ENCODE peak calls at places on chromosomes 6 and 20, in eight cellular contexts. Q is right atrium auricular region, P is lung, V is cardiac muscle cell, S is fibroblast of lung, J is heart left ventricle, H is thoracic aorta, M is tibial nerve. G is an unnamed sample.

GRCh38 chr20:25863536-25864325 is 167.1 kb upstream of the ZNF337 start:
- DNase-seq in M (no peak), Q (peak; percentile 57), S (no peak), V (peak; percentile 26), J (no peak), H (no peak), P (no peak), G (peak; percentile 13)

GRCh38 chr6:148959511-148959910 is 212.7 kb downstream of the UST start:
- DNase-seq in Q (no peak), V (no peak), M (no peak), H (no peak), S (no peak), P (no peak), J (no peak), G (no peak)

GRCh38 chr6:18742406-18742805 is 355.3 kb downstream of the RNF144B start:
- DNase-seq in H (no peak), P (no peak), S (peak; percentile 60), Q (no peak), V (peak; percentile 13), J (no peak), M (no peak), G (peak; percentile 49)

GRCh38 chr6:3843379-3844096 is 5.6 kb upstream of the FAM50B start:
- DNase-seq in J (no peak), H (no peak), V (no peak), P (no peak), S (peak; percentile 66), M (no peak), Q (no peak), G (no peak)

GRCh38 chr6:132401120-132401940 is at the start of gene MOXD1:
- DNase-seq in M (no peak), Q (no peak), P (no peak), H (no peak), J (peak; percentile 35), S (peak; percentile 58), V (peak; percentile 68), G (peak; percentile 41)

GRCh38 chr20:59017493-59018231 is 1.6 kb upstream of the TUBB1 start:
- DNase-seq in S (no peak), M (no peak), Q (no peak), H (no peak), P (peak; percentile 22), J (no peak), V (no peak), G (no peak)

GRCh38 chr6:128370072-128370471 is 150.3 kb downstream of the PTPRK start:
- DNase-seq in V (peak; percentile 52), P (no peak), H (no peak), J (no peak), Q (no peak), M (no peak), S (peak; percentile 80), G (peak; percentile 70)

GRCh38 chr6:127403636-127404035 is 55.6 kb downstream of the KIAA0408 start:
- DNase-seq in J (no peak), M (no peak), P (no peak), V (no peak), S (no peak), H (no peak), Q (no peak), G (no peak)

GRCh38 chr6:156280131-156280530 is 497.0 kb upstream of the ARID1B start:
- DNase-seq in V (no peak), Q (no peak), P (no peak), J (no peak), M (no peak), H (no peak), S (no peak), G (no peak)

GRCh38 chr6:1208876-1209275 is 103.0 kb upstream of the FOXQ1 start:
- DNase-seq in V (no peak), J (no peak), H (no peak), M (no peak), P (no peak), Q (no peak), S (no peak), G (peak; percentile 36)

GRCh38 chr20:44171775-44172571 is 15.0 kb downstream of the JPH2 start:
- DNase-seq in M (no peak), Q (no peak), V (no peak), P (no peak), J (no peak), H (no peak), S (no peak), G (no peak)

GRCh38 chr6:55397986-55398385 is 70.7 kb downstream of the GFRAL start:
- DNase-seq in M (no peak), S (no peak), Q (no peak), V (peak; percentile 50), H (no peak), P (no peak), J (no peak), G (peak; percentile 91)

GRCh38 chr20:37534401-37535157 is 6.9 kb upstream of the BLCAP start:
- DNase-seq in S (peak; percentile 62), H (no peak), V (peak; percentile 86), J (no peak), P (peak; percentile 65), M (no peak), Q (peak; percentile 66), G (peak; percentile 93)

GRCh38 chr6:51203504-51203903 is 384.8 kb downstream of the TFAP2B start:
- DNase-seq in J (no peak), P (no peak), M (no peak), Q (no peak), S (no peak), H (no peak), V (no peak), G (no peak)

GRCh38 chr20:62640870-62641748 is 1.2 kb upstream of the SLCO4A1 start:
- DNase-seq in S (no peak), Q (no peak), V (no peak), H (no peak), M (no peak), J (no peak), P (no peak), G (no peak)
- H3K4me3 ChIP-seq in S (no peak overlapping the region), Q (no peak overlapping the region), V (no peak overlapping the region), H (peak overlapping the region; percentile 73), M (peak overlapping the region; percentile 61), J (no peak overlapping the region), P (no peak overlapping the region), G (no peak overlapping the region)

DNA sequence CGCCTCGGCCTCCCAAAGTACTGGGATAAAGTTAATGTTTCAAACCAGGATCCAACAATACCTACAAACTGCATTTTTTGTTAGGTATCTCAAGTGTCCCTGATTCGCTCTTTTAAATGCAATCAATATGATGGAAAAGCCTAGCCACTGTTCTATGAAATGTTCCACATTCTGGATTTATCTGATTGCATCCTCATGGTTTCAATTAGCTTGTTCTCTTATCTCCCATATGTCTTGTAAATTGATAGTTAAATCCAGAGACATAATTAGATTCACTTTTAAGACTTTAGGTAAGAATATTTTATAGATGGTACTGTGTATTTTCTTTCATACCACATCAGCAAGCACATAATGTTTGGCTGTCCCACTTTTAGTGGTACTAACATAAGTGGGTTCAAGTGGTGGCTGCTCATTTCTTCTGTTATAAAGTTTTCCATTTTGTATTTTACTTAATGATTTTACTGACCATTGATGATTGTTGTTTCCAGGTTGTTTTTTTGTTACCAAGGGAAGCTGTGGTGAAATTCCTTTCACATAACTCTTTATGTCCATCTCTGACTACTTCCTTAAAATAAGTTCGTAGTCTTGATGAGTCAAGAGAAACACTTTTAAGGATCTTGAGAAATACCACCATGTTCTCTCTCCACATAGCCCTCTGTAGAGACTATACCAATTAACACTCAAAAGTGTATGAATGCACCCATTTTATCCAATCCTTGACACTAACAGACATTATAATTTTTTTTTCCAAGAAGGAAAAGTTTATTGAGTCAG is 40.5 kb downstream of the RNGTT start:
- DNase-seq in S (peak; percentile 28), H (no peak), M (no peak), J (no peak), Q (no peak), P (no peak), V (peak; percentile 25), G (peak; percentile 61)
- TF ChIP-seq CTCF in S (no peak), H (no peak), M (no peak), J (no peak), Q (no peak), P (no peak), V (no peak), G (no peak)

DNA sequence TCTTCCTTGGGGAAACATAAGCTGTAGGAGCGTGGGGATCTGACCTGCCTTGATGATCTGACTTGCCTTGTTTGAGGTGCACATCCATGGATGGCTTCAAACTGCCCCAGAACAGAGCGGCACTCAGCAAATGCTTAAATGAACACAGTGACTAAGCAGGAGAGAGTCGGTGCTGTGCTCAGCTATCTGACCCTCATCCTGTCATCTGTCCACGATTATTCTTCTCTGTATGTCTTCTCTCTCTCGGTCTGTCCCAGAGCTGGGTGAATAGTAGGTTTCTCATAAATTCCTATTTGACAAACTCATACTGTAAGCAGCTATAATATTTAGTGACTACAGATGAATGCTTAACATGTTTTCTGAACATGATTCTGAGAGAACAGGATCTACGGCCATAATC is 37.3 kb downstream of the TRAM2 start:
- DNase-seq in M (no peak), J (no peak), S (peak; percentile 88), Q (no peak), V (no peak), H (no peak), P (no peak), G (peak; percentile 59)
- H3K4me3 ChIP-seq in M (no peak overlapping the region), J (no peak overlapping the region), S (no peak overlapping the region), Q (no peak overlapping the region), V (no peak overlapping the region), H (no peak overlapping the region), P (no peak overlapping the region), G (no peak overlapping the region)

GRCh38 chr20:48921883-48922867 is 664 bp downstream of the ARFGEF2 start:
- DNase-seq in H (no peak), P (peak; percentile 51), J (peak; percentile 75), Q (no peak), M (no peak), V (no peak), S (peak; percentile 53), G (no peak)

GRCh38 chr20:48923149-48923718 is 1.7 kb downstream of the ARFGEF2 start:
- DNase-seq in S (no peak), Q (no peak), P (no peak), V (peak; percentile 51), J (no peak), M (no peak), H (no peak), G (no peak)

GRCh38 chr20:48920527-48921167 is 864 bp upstream of the ARFGEF2 start:
- DNase-seq in V (no peak), M (no peak), S (no peak), Q (no peak), H (no peak), P (no peak), J (no peak), G (no peak)

GRCh38 chr20:48919882-48920526 is 1.5 kb upstream of the ARFGEF2 start:
- DNase-seq in J (no peak), P (no peak), H (no peak), V (no peak), S (no peak), M (no peak), Q (no peak), G (no peak)

DNA sequence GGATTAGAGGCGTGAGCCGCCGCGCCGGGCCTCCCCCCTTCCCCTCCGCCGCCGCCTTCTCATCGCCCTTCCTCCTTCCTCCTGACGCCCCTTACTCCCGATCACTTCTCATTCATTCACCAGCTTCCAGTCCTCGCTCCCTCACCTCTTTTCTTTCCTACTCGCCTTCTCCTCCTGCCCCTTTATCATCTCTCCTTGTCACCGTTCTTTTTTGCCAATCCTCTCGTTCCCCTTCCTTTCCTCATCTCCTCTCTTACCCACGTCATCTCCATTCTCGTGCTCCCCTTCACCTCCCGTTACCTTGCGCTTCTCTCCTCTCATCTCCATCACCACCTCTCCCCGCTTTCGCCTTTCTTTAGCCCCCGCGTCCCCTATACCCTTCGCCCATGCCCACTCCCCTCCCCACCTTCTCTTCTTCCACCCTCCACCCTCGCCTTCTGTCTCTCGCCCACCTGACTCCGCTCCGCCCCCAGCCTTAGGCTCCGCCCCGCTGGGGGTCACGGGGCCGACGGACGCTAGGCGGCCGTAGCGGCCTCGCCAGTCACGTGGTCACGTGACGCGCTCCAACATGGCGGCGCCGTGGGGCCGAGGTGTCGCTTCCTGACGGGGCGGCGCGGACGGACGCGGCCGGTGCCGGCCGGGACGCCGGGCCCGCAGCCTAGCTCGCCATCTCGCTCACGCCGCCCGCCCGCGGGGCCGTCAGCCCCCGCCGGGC is at the start of gene ARFGEF2:
- DNase-seq in M (peak; percentile 84), H (peak; percentile 63), Q (peak; percentile 92), J (peak; percentile 94), V (peak; percentile 94), S (peak; percentile 85), P (peak; percentile 91), G (peak; percentile 93)
- TF ChIP-seq CTCF in M (peak; percentile 58), H (no peak), Q (no peak), J (no peak), V (no peak), S (no peak), P (no peak), G (no peak)

G was measured in choroid plexus epithelial cell.